ENCODE peak calls at places on chromosomes 13 and 19, in five cellular contexts. One of them, this sample, is unnamed.

GRCh38 chr13:42094641-42095040 is 46.2 kb downstream of the DGKH start:
- DNase-seq in spleen: no peak
- DNase-seq in stimulated activated CD4-positive, alpha-beta T cell treated with anti-CD3 and anti-CD28 coated beads, TNF-alpha, amount 100 ng/mL, for 48 hours: no peak
- DNase-seq in islet precursor cell: no peak
- DNase-seq in left cardiac atrium: no peak
- DNase-seq in this sample: no peak

GRCh38 chr13:20588529-20589110 is 21.7 kb downstream of the IFT88 start:
- DNase-seq in islet precursor cell: peak
- DNase-seq in stimulated activated CD4-positive, alpha-beta T cell treated with anti-CD3 and anti-CD28 coated beads, TNF-alpha, amount 100 ng/mL, for 48 hours: no peak
- DNase-seq in left cardiac atrium: no peak
- DNase-seq in spleen: no peak
- DNase-seq in this sample: no peak

GRCh38 chr13:50884270-50884669 is 25.3 kb upstream of the RNASEH2B start:
- DNase-seq in left cardiac atrium: no peak
- DNase-seq in islet precursor cell: no peak
- DNase-seq in spleen: no peak
- DNase-seq in stimulated activated CD4-positive, alpha-beta T cell treated with anti-CD3 and anti-CD28 coated beads, TNF-alpha, amount 100 ng/mL, for 48 hours: no peak
- DNase-seq in this sample: no peak

GRCh38 chr19:39335168-39335567 is 675 bp downstream of the GMFG start:
- DNase-seq in left cardiac atrium: no peak
- DNase-seq in stimulated activated CD4-positive, alpha-beta T cell treated with anti-CD3 and anti-CD28 coated beads, TNF-alpha, amount 100 ng/mL, for 48 hours: no peak
- DNase-seq in spleen: peak
- DNase-seq in islet precursor cell: no peak
- DNase-seq in this sample: no peak

GRCh38 chr13:25886438-25887214 is 165.2 kb downstream of the SHISA2 start:
- DNase-seq in islet precursor cell: no peak
- DNase-seq in stimulated activated CD4-positive, alpha-beta T cell treated with anti-CD3 and anti-CD28 coated beads, TNF-alpha, amount 100 ng/mL, for 48 hours: no peak
- DNase-seq in spleen: no peak
- DNase-seq in left cardiac atrium: no peak
- DNase-seq in this sample: no peak

GRCh38 chr13:44335463-44335862 is 38.2 kb upstream of the SERP2 start:
- DNase-seq in left cardiac atrium: no peak
- DNase-seq in spleen: no peak
- DNase-seq in stimulated activated CD4-positive, alpha-beta T cell treated with anti-CD3 and anti-CD28 coated beads, TNF-alpha, amount 100 ng/mL, for 48 hours: no peak
- DNase-seq in islet precursor cell: no peak
- DNase-seq in this sample: no peak

GRCh38 chr13:48939728-48940127 is 36.0 kb upstream of the FNDC3A start:
- DNase-seq in stimulated activated CD4-positive, alpha-beta T cell treated with anti-CD3 and anti-CD28 coated beads, TNF-alpha, amount 100 ng/mL, for 48 hours: no peak
- DNase-seq in spleen: no peak
- DNase-seq in left cardiac atrium: no peak
- DNase-seq in islet precursor cell: no peak
- DNase-seq in this sample: no peak

GRCh38 chr13:21164631-21165030 is 11.7 kb downstream of the SKA3 start:
- DNase-seq in islet precursor cell: no peak
- DNase-seq in stimulated activated CD4-positive, alpha-beta T cell treated with anti-CD3 and anti-CD28 coated beads, TNF-alpha, amount 100 ng/mL, for 48 hours: no peak
- DNase-seq in spleen: no peak
- DNase-seq in left cardiac atrium: no peak
- DNase-seq in this sample: no peak

GRCh38 chr13:47480941-47481340 is 520.1 kb downstream of the SUCLA2 start:
- DNase-seq in stimulated activated CD4-positive, alpha-beta T cell treated with anti-CD3 and anti-CD28 coated beads, TNF-alpha, amount 100 ng/mL, for 48 hours: no peak
- DNase-seq in islet precursor cell: no peak
- DNase-seq in left cardiac atrium: no peak
- DNase-seq in spleen: no peak
- DNase-seq in this sample: no peak